ENCODE peak calls at places on chromosomes 1 and 21, in four cellular contexts. Z is heart left ventricle, E is progenitor cell of endocrine pancreas, X is germinal center. I is an unnamed sample.

GRCh38 chr1:245673920-245674414 is 519.2 kb downstream of the KIF26B start:
- DNase-seq in X (peak), E (no peak), Z (no peak), I (no peak)

GRCh38 chr1:91513160-91513559 is 12.5 kb downstream of the CDC7 start:
- DNase-seq in X (no peak), Z (no peak), E (no peak), I (no peak)

GRCh38 chr1:229130028-229130668 is 140.8 kb upstream of the RAB4A start:
- DNase-seq in Z (no peak), E (no peak), X (no peak), I (no peak)

GRCh38 chr1:27142464-27142863 is 12.5 kb downstream of the SLC9A1 start:
- DNase-seq in Z (no peak), X (no peak), E (no peak), I (no peak)

GRCh38 chr21:37220433-37220980 is 46.6 kb downstream of the VPS26C start:
- DNase-seq in E (no peak), X (no peak), Z (no peak), I (no peak)

GRCh38 chr21:44701023-44701400 is 4.0 kb downstream of the KRTAP10-12 start:
- DNase-seq in E (no peak), X (no peak), Z (no peak), I (peak)

GRCh38 chr1:2397007-2397679 is 5.5 kb downstream of the RER1 start:
- DNase-seq in X (no peak), E (no peak), Z (no peak), I (no peak)

GRCh38 chr1:32998997-32999396 is 34.4 kb upstream of the RNF19B start:
- DNase-seq in E (no peak), X (no peak), Z (peak), I (no peak)

GRCh38 chr21:16072692-16073091 is 342.9 kb downstream of the USP25 start:
- DNase-seq in Z (no peak), E (no peak), X (no peak), I (no peak)

GRCh38 chr1:12438349-12438924 is 179.6 kb downstream of the DHRS3 start:
- DNase-seq in E (no peak), X (no peak), Z (no peak), I (no peak)